ENCODE peak calls at places on chromosomes 7 and 10, in four cellular contexts. G is HepG2, P is K562, D is GM12878. F is an unnamed sample.

GRCh38 chr10:96043895-96044580 is 655 bp downstream of the CCNJ start:
- DNase-seq in D (no peak), G (peak; percentile 24), P (peak; percentile 57), F (peak; percentile 71)

GRCh38 chr7:42572561-42572960 is 335.6 kb upstream of the GLI3 start:
- DNase-seq in G (no peak), P (no peak), D (no peak), F (no peak)

GRCh38 chr10:78982726-78983125 is 86.0 kb upstream of the ZMIZ1 start:
- DNase-seq in G (no peak), D (no peak), P (no peak), F (no peak)

GRCh38 chr7:93117327-93117726 is 452 bp downstream of the SAMD9 start:
- DNase-seq in P (no peak), D (no peak), G (no peak), F (no peak)

GRCh38 chr7:149865437-149865836 is 8.3 kb upstream of the ATP6V0E2 start:
- DNase-seq in P (no peak), D (no peak), G (no peak), F (no peak)

GRCh38 chr7:3899559-3899991 is 598.5 kb downstream of the SDK1 start:
- DNase-seq in G (no peak), D (no peak), P (no peak), F (no peak)

GRCh38 chr10:96833220-96834001 is 1.3 kb downstream of the LCOR start:
- DNase-seq in P (peak; percentile 37), D (no peak), G (peak; percentile 59), F (no peak)

GRCh38 chr10:133133471-133134231 is 26.4 kb upstream of the KNDC1 start:
- DNase-seq in D (no peak), P (no peak), G (no peak), F (no peak)

GRCh38 chr10:74117738-74118137 is 32.9 kb downstream of the AP3M1 start:
- DNase-seq in P (no peak), D (peak; percentile 27), G (no peak), F (no peak)

GRCh38 chr7:16071246-16071857 is 350.0 kb downstream of the CRPPA start:
- DNase-seq in G (peak; percentile 50), P (peak; percentile 70), D (no peak), F (no peak)

GRCh38 chr7:22422831-22423615 is 66.1 kb upstream of the RAPGEF5 start:
- DNase-seq in D (no peak), G (no peak), P (no peak), F (no peak)

GRCh38 chr7:15602236-15602635 is 40.4 kb upstream of the AGMO start:
- DNase-seq in D (no peak), P (no peak), G (no peak), F (no peak)

GRCh38 chr10:122499012-122499411 is 37.7 kb downstream of the HTRA1 start:
- DNase-seq in D (no peak), P (no peak), G (no peak), F (no peak)

GRCh38 chr7:133207687-133208086 is 45.2 kb upstream of the EXOC4 start:
- DNase-seq in D (no peak), P (peak; percentile 60), G (peak; percentile 21), F (no peak)

GRCh38 chr10:119301397-119301796 is 94.0 kb downstream of the GRK5 start:
- DNase-seq in G (no peak), P (no peak), D (no peak), F (no peak)

GRCh38 chr10:132165416-132165980 is 21.2 kb upstream of the DPYSL4 start:
- DNase-seq in D (no peak), P (no peak), G (no peak), F (no peak)

GRCh38 chr10:119216137-119216536 is 8.8 kb downstream of the GRK5 start:
- DNase-seq in P (no peak), G (no peak), D (no peak), F (no peak)

GRCh38 chr7:45683556-45684148 is 109.5 kb downstream of the ADCY1 start:
- DNase-seq in D (no peak), G (no peak), P (no peak), F (peak; percentile 35)

GRCh38 chr7:40804477-40805215 is 669.8 kb downstream of the SUGCT start:
- DNase-seq in P (no peak), G (no peak), D (no peak), F (no peak)

GRCh38 chr10:118723467-118723866 is 31.3 kb downstream of the CACUL1 start:
- DNase-seq in P (no peak), G (no peak), D (no peak), F (no peak)

GRCh38 chr10:124892905-124893304 is 49.0 kb upstream of the ZRANB1 start:
- DNase-seq in G (no peak), P (no peak), D (no peak), F (no peak)

GRCh38 chr7:133255461-133255860 is 2.6 kb downstream of the EXOC4 start:
- DNase-seq in D (no peak), P (no peak), G (no peak), F (no peak)

GRCh38 chr10:969473-970150 is 18.6 kb upstream of the GTPBP4 start:
- DNase-seq in P (no peak), G (peak; percentile 45), D (no peak), F (no peak)

GRCh38 chr10:16646474-16647059 is 124.9 kb upstream of the C1QL3 start:
- DNase-seq in D (peak; percentile 9), P (no peak), G (no peak), F (no peak)

GRCh38 chr7:22578048-22578770 is 78.2 kb upstream of the STEAP1B start:
- DNase-seq in P (no peak), D (no peak), G (no peak), F (no peak)

GRCh38 chr7:73901823-73902597 is 41.1 kb downstream of the TMEM270 start:
- DNase-seq in D (no peak), G (no peak), P (no peak), F (no peak)

GRCh38 chr10:52688906-52689305 is 83.7 kb downstream of the MBL2 start:
- DNase-seq in D (no peak), G (no peak), P (no peak), F (no peak)

GRCh38 chr7:65967361-65968155 is 14.5 kb downstream of the GUSB start:
- DNase-seq in D (no peak), G (no peak), P (no peak), F (no peak)

GRCh38 chr10:28853195-28853594 is 175.9 kb downstream of the BAMBI start:
- DNase-seq in G (no peak), P (no peak), D (no peak), F (no peak)

GRCh38 chr10:84194424-84195043 is at the start of gene CDHR1:
- DNase-seq in D (no peak), P (peak; percentile 78), G (no peak), F (peak; percentile 77)

GRCh38 chr10:13990392-13990805 is 340.3 kb downstream of the FRMD4A start:
- DNase-seq in P (no peak), G (no peak), D (no peak), F (no peak)

GRCh38 chr10:13993169-13993568 is 337.6 kb downstream of the FRMD4A start:
- DNase-seq in D (no peak), P (no peak), G (peak; percentile 13), F (no peak)

GRCh38 chr10:13990918-13991317 is 339.8 kb downstream of the FRMD4A start:
- DNase-seq in G (no peak), P (no peak), D (no peak), F (no peak)

GRCh38 chr10:13989616-13990015 is 341.1 kb downstream of the FRMD4A start:
- DNase-seq in D (no peak), P (no peak), G (no peak), F (no peak)

GRCh38 chr10:13991353-13991752 is 339.4 kb downstream of the FRMD4A start:
- DNase-seq in P (no peak), G (no peak), D (no peak), F (no peak)
- TF ChIP-seq HDAC6 in P (no peak), G (no peak), D (no peak), F (no peak)

GRCh38 chr10:33743429-33743857 is 409.0 kb upstream of the NRP1 start:
- DNase-seq in G (no peak), D (peak; percentile 19), P (no peak), F (no peak)
- TF ChIP-seq HDAC6 in G (no peak), D (no peak), P (no peak), F (no peak)

DNA sequence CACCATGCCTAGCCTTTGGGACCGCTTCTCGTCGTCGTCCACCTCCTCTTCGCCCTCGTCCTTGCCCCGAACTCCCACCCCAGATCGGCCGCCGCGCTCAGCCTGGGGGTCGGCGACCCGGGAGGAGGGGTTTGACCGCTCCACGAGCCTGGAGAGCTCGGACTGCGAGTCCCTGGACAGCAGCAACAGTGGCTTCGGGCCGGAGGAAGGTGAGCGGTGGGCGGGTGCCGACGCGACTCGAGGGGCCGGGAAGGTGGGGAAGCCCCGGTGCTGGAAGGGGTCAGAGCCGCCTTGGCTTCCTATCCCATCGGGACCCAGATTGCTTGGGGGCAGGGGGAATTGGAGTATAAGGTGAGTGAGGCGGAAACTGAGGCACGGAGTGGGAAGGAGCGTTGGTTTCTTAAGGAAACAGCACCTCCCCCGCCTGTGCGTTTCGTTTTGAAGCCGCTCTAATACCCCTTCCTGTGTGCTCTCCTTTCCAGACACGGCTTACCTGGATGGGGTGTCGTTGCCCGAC is 547 bp downstream of the DDIT4 start:
- DNase-seq in G (no peak), P (peak; percentile 59), D (no peak), F (no peak)
- TF ChIP-seq HDAC6 in G (no peak), P (no peak), D (no peak), F (no peak)

GRCh38 chr7:158979635-158980351 is 123.4 kb downstream of the DYNC2I1 start:
- DNase-seq in P (no peak), G (no peak), D (no peak), F (no peak)

GRCh38 chr7:158975526-158976467 is 119.4 kb downstream of the DYNC2I1 start:
- DNase-seq in D (no peak), G (peak; percentile 56), P (peak; percentile 87), F (no peak)

GRCh38 chr7:158976468-158976848 is 120.1 kb downstream of the DYNC2I1 start:
- DNase-seq in G (peak; percentile 35), P (no peak), D (peak; percentile 31), F (no peak)

GRCh38 chr7:158979023-158979529 is 122.7 kb downstream of the DYNC2I1 start:
- DNase-seq in D (no peak), P (no peak), G (no peak), F (no peak)

GRCh38 chr7:158976849-158977593 is 120.7 kb downstream of the DYNC2I1 start:
- DNase-seq in G (peak; percentile 76), D (peak; percentile 71), P (peak; percentile 95), F (peak; percentile 97)
- TF ChIP-seq HDAC6 in G (no peak), D (no peak), P (no peak), F (no peak)

DNA sequence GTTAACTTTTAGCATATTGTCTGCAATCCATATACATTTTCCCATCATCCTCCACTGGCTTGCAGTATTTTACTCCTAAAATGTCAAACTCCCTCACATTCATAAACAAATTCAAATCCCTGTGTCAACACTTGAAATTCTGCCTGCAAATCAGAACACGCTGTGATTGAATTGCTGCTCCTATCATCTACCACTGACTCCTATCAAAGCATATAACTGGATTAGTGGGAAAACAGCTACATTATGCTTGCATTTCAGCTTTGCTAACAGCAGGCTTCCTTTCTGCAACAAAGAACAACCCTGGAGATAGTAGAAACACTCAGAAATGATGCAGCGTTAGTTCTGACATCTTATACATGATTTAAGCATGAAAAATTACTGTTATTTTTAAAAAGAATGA is 281.8 kb upstream of the HGF start:
- DNase-seq in D (no peak), G (no peak), P (no peak), F (no peak)
- TF ChIP-seq HDAC6 in D (no peak), G (no peak), P (no peak), F (no peak)

DNA sequence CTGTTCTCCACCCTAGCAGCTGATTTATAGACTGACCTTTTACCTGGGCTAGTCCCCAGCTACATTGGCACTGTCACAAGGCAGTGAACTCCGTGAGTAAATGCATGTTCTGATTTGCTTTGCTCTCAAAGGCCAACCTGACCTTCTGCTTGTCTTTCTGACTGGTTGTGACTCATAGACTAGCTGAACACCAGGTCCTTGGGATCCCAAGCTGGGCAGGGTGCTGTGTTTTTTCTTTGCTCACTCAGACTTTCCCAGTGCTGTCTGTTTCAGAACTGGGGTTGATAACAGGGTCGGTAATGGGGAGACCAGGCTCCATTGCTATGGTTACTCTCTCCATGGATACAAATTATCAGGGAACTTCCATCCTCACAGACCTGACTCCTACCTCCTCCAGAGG is 35.0 kb downstream of the EVX1 start:
- DNase-seq in P (peak; percentile 6), G (peak; percentile 35), D (no peak), F (no peak)
- TF ChIP-seq HDAC6 in P (no peak), G (no peak), D (no peak), F (no peak)